ENCODE peak calls at places on chromosomes 7 and 10, in four cellular contexts. A is GM23338, P is SK-N-SH, N is K562. T is an unnamed sample.
A peak's percentile ranks its signal among the peaks of the same experiment; 100 is the strongest.

GRCh38 chr7:35630573-35630972 is 64.4 kb downstream of the HERPUD2 start:
- DNase-seq in A (no peak), P (no peak), N (no peak), T (no peak)

GRCh38 chr10:5411941-5412276 is 448 bp upstream of the NET1 start:
- DNase-seq in A (no peak), P (peak; percentile 14), N (no peak), T (no peak)

GRCh38 chr7:157411580-157411979 is 74.8 kb downstream of the DNAJB6 start:
- DNase-seq in A (peak; percentile 85), P (peak; percentile 43), N (peak; percentile 79), T (no peak)

GRCh38 chr10:79269443-79269842 is 77.8 kb upstream of the PPIF start:
- DNase-seq in A (no peak), P (peak; percentile 75), N (no peak), T (no peak)

GRCh38 chr7:137930616-137931015 is 71.3 kb downstream of the CREB3L2 start:
- DNase-seq in A (no peak), P (no peak), N (no peak), T (no peak)

GRCh38 chr10:126242352-126243260 is 145.7 kb downstream of the ADAM12 start:
- DNase-seq in A (no peak), P (peak; percentile 80), N (no peak), T (no peak)

GRCh38 chr7:25968205-25968993 is 183.6 kb upstream of the NFE2L3 start:
- DNase-seq in A (no peak), P (no peak), N (no peak), T (no peak)

GRCh38 chr7:21883069-21883468 is 62.6 kb downstream of the CDCA7L start:
- DNase-seq in A (no peak), P (no peak), N (no peak), T (no peak)

GRCh38 chr7:99839560-99840011 is 11.8 kb downstream of the CYP3A43 start:
- DNase-seq in A (peak; percentile 59), P (no peak), N (no peak), T (no peak)

GRCh38 chr10:117860823-117861222 is 185.9 kb downstream of the RAB11FIP2 start:
- DNase-seq in A (peak; percentile 45), P (peak; percentile 34), N (peak; percentile 13), T (no peak)

GRCh38 chr10:31051703-31052102 is 20.0 kb upstream of the ZNF438 start:
- DNase-seq in A (no peak), P (no peak), N (no peak), T (no peak)

GRCh38 chr10:27899058-27899457 is 99.8 kb downstream of the ODAD2 start:
- DNase-seq in A (no peak), P (no peak), N (no peak), T (no peak)

GRCh38 chr7:32533313-32534024 is 38.2 kb downstream of the AVL9 start:
- DNase-seq in A (no peak), P (no peak), N (no peak), T (no peak)

GRCh38 chr10:119511828-119512515 is 30.5 kb downstream of the RGS10 start:
- DNase-seq in A (no peak), P (no peak), N (no peak), T (no peak)

GRCh38 chr7:85659364-85659763 is 472.5 kb upstream of the SEMA3D start:
- DNase-seq in A (no peak), P (no peak), N (no peak), T (no peak)

GRCh38 chr7:68411742-68412141 is 1186.5 kb upstream of the AUTS2 start:
- DNase-seq in A (no peak), P (peak; percentile 21), N (peak; percentile 37), T (no peak)

GRCh38 chr7:136412952-136413351 is 435.8 kb upstream of the MTPN start:
- DNase-seq in A (no peak), P (no peak), N (peak; percentile 30), T (no peak)

GRCh38 chr10:52621635-52622079 is 150.9 kb downstream of the MBL2 start:
- DNase-seq in A (no peak), P (peak; percentile 42), N (no peak), T (no peak)

GRCh38 chr10:51063659-51064535 is 10.4 kb upstream of the PRKG1 start:
- DNase-seq in A (peak; percentile 70), P (peak; percentile 22), N (peak; percentile 7), T (no peak)

GRCh38 chr10:61669849-61670248 is 7.1 kb downstream of the CABCOCO1 start:
- DNase-seq in A (no peak), P (peak; percentile 44), N (no peak), T (no peak)

GRCh38 chr7:36202347-36202896 is 49.4 kb downstream of the EEPD1 start:
- DNase-seq in A (no peak), P (peak; percentile 57), N (no peak), T (no peak)

GRCh38 chr7:108423089-108423989 is 32.9 kb downstream of the NRCAM start:
- DNase-seq in A (no peak), P (no peak), N (no peak), T (no peak)

GRCh38 chr10:111944331-111944730 is 239.2 kb downstream of the GPAM start:
- DNase-seq in A (peak; percentile 25), P (no peak), N (no peak), T (no peak)

GRCh38 chr7:63093481-63093880 is 905.2 kb upstream of the ZNF722 start:
- DNase-seq in A (no peak), P (no peak), N (peak; percentile 2), T (peak; percentile 7)

GRCh38 chr10:132292972-132293415 is 14.8 kb downstream of the STK32C start:
- DNase-seq in A (no peak), P (peak; percentile 92), N (no peak), T (no peak)

GRCh38 chr10:91864099-91864498 is 45.2 kb downstream of the FGFBP3 start:
- DNase-seq in A (no peak), P (no peak), N (no peak), T (no peak)

GRCh38 chr10:62545667-62546066 is 171.5 kb downstream of the ZNF365 start:
- DNase-seq in A (no peak), P (no peak), N (no peak), T (peak; percentile 57)

GRCh38 chr7:44372560-44373417 is 47.4 kb upstream of the CAMK2B start:
- DNase-seq in A (no peak), P (no peak), N (no peak), T (no peak)

GRCh38 chr7:37448637-37449331 is at the start of gene ELMO1:
- DNase-seq in A (peak; percentile 93), P (peak; percentile 94), N (peak; percentile 67), T (peak; percentile 79)

GRCh38 chr7:112199035-112199655 is 7.1 kb downstream of the DOCK4 start:
- DNase-seq in A (no peak), P (no peak), N (no peak), T (no peak)

GRCh38 chr7:53101026-53101425 is 65.6 kb downstream of the POM121L12 start:
- DNase-seq in A (no peak), P (no peak), N (no peak), T (no peak)

GRCh38 chr7:103524042-103524907 is 78.3 kb upstream of the SLC26A5 start:
- DNase-seq in A (peak; percentile 49), P (peak; percentile 72), N (peak; percentile 67), T (no peak)

GRCh38 chr7:155327590-155328320 is 30.1 kb downstream of the INSIG1 start:
- DNase-seq in A (no peak), P (no peak), N (no peak), T (no peak)

GRCh38 chr10:97171001-97171400 is 14.8 kb downstream of the SLIT1 start:
- DNase-seq in A (no peak), P (no peak), N (no peak), T (no peak)

GRCh38 chr10:103598654-103599115 is 105.2 kb downstream of the NEURL1 start:
- DNase-seq in A (peak; percentile 80), P (peak; percentile 88), N (peak; percentile 70), T (peak; percentile 55)

DNA sequence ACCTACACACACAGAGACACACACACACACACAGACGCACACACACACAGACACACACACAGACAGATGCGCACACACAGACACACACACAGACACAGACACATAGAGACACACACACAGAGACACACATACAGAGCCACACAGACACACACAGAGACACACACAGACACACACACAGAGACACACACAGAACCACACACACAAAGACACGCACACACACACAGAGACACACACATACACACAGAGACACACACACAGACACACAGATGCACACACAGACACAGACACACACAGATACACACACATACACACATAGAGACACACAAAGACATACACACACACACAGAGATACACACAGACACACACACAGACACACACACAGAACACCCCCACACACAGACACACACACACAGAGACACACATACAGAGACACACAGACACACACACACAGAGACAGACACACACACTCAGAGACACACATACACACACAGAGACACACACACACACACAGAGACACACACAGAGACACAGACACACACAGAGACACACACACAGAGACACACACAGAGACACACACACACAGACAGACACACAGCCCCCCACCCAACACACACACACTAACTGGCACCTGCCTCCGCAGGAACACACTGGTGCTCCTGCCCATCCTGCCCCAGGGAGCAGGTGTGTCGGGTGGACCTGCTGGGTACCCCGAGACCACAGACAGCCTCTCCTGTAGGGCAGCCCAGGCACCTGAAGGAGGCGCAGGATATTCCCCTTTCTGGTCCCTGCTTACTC is 5.5 kb upstream of the FZD9 start:
- DNase-seq in A (peak; percentile 73), P (peak; percentile 51), N (no peak), T (no peak)
- TF ChIP-seq CTCF in A (peak; percentile 44), P (no peak), N (peak; percentile 52), T (no peak)

GRCh38 chr10:60448246-60448645 is 58.6 kb upstream of the ANK3 start:
- DNase-seq in A (no peak), P (no peak), N (no peak), T (no peak)

GRCh38 chr10:60446070-60446833 is 56.6 kb upstream of the ANK3 start:
- DNase-seq in A (peak; percentile 17), P (no peak), N (no peak), T (no peak)

GRCh38 chr10:60450291-60450690 is 60.6 kb upstream of the ANK3 start:
- DNase-seq in A (no peak), P (no peak), N (no peak), T (no peak)

GRCh38 chr10:60444494-60445064 is 54.9 kb upstream of the ANK3 start:
- DNase-seq in A (peak; percentile 53), P (no peak), N (peak; percentile 30), T (no peak)

DNA sequence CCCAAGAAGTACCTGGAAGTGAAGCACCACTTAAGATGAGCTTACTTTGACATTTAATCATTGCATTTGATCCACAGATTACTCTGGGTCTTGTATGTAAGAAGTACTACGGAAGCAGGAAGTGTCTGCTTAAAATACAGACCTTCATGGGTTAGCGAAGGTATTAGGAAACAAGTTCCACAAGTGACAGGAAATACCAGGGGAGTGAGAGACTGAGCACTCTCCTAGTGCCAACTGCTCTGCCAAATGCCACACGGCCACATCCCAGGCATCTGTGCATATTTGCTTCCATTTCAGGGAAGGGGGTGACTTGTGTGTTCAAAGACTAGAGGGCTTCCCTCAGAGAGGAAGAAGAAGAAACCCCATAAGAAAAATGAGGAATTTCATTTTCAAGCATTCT is 57.2 kb upstream of the ANK3 start:
- DNase-seq in A (no peak), P (no peak), N (no peak), T (no peak)
- TF ChIP-seq POLR2AphosphoS5 in A (no peak), P (no peak), N (no peak), T (no peak)

DNA sequence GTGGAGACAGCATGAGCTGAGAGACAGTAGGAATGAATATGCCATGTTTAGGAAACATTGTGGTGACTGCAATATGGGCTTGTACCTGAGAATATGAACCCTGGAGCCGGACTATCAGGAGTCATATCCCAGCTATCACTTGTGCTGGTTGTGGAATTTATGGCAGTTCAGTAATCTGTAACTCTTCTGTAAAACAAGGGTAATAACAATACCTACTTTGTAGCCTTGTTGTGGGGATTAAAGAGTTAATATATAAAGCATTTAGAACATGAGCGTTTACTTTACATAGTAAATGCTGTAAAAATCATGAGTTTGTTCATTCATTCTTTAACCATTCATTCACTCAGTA is 44.4 kb downstream of the EXOC6 start:
- DNase-seq in A (no peak), P (no peak), N (no peak), T (no peak)
- TF ChIP-seq REST in A (no peak), P (no peak), N (no peak), T (no peak)

GRCh38 chr7:151202836-151203235 is 7.5 kb downstream of the H2BK1 start:
- DNase-seq in A (no peak), P (no peak), N (no peak), T (no peak)
- TF ChIP-seq CTCF in A (no peak), P (no peak), N (no peak), T (no peak)